ENCODE peak calls at places on chromosomes 7 and 10, in six cellular contexts. S is HCT116; R is H4; K is mesothelial cell of epicardium; H is CD8-positive, alpha-beta T cell; Q is Daoy. O is an unnamed sample.

GRCh38 chr10:53846809-53847208 is 954.2 kb downstream of the PCDH15 start:
- DNase-seq in S (no peak), R (no peak), K (no peak), H (no peak), Q (no peak), O (no peak)

GRCh38 chr10:31693499-31693898 is 235.1 kb downstream of the ARHGAP12 start:
- DNase-seq in S (no peak), R (no peak), K (no peak), H (no peak), Q (no peak), O (no peak)

GRCh38 chr7:69814421-69814962 is 216.2 kb downstream of the AUTS2 start:
- DNase-seq in S (no peak), R (no peak), K (no peak), H (no peak), Q (no peak), O (no peak)

GRCh38 chr7:104980969-104981670 is 32.9 kb upstream of the KMT2E start:
- DNase-seq in S (peak), R (peak), K (no peak), H (no peak), Q (peak), O (peak)

GRCh38 chr7:35723011-35723410 is 28.1 kb upstream of the HERPUD2 start:
- DNase-seq in S (no peak), R (no peak), K (no peak), H (no peak), Q (peak), O (no peak)

GRCh38 chr7:139727151-139727705 is 50.6 kb downstream of the HIPK2 start:
- DNase-seq in S (no peak), R (no peak), K (no peak), H (no peak), Q (no peak), O (peak)

GRCh38 chr10:224571-224970 is 89.3 kb downstream of the ZMYND11 start:
- DNase-seq in S (no peak), R (no peak), K (no peak), H (no peak), Q (no peak), O (no peak)

GRCh38 chr10:89032141-89032814 is 41.7 kb downstream of the FAS start:
- DNase-seq in S (peak), R (peak), K (no peak), H (no peak), Q (peak), O (no peak)

GRCh38 chr7:83038787-83039186 is 123.9 kb downstream of the PCLO start:
- DNase-seq in S (no peak), R (peak), K (no peak), H (no peak), Q (no peak), O (no peak)

GRCh38 chr10:99913831-99914235 is 95.9 kb downstream of the DNMBP start:
- DNase-seq in S (no peak), R (no peak), K (peak), H (no peak), Q (no peak), O (no peak)

GRCh38 chr10:62166331-62167154 is 102.1 kb downstream of the RTKN2 start:
- DNase-seq in S (no peak), R (no peak), K (no peak), H (no peak), Q (no peak), O (no peak)

GRCh38 chr7:157689269-157690057 is 352.7 kb downstream of the DNAJB6 start:
- DNase-seq in S (no peak), R (no peak), K (no peak), H (no peak), Q (peak), O (no peak)

GRCh38 chr7:99072126-99072525 is 71.8 kb downstream of the SMURF1 start:
- DNase-seq in S (no peak), R (no peak), K (no peak), H (no peak), Q (peak), O (no peak)

O was measured in NCI-H1930.